ENCODE peak calls at places on chromosomes 4 and X, in seven cellular contexts. M is SK-N-SH, R is heart right ventricle, A is astrocyte of the spinal cord, X is nephron progenitor cell, E is IMR-90, I is fibroblast of mammary gland. O is an unnamed sample.

GRCh38 chr4:90027565-90027964 is 99.6 kb upstream of the CCSER1 start:
- DNase-seq in A (no peak), R (no peak), M (no peak), I (no peak), X (no peak), E (no peak), O (no peak)

GRCh38 chr4:159069922-159070321 is 33.0 kb upstream of the RAPGEF2 start:
- DNase-seq in M (no peak), E (peak), R (no peak), I (peak), X (no peak), A (peak), O (no peak)

GRCh38 chrX:46433892-46434291 is 111.3 kb downstream of the ZNF674 start:
- DNase-seq in E (peak), I (peak), M (no peak), R (no peak), X (no peak), A (no peak), O (no peak)

GRCh38 chrX:133921764-133922389 is 63.5 kb downstream of the GPC3 start:
- DNase-seq in M (peak), I (peak), A (no peak), R (peak), E (peak), X (peak), O (peak)

GRCh38 chrX:45852884-45853283 is 652.2 kb upstream of the DIPK2B start:
- DNase-seq in R (no peak), X (no peak), M (no peak), A (no peak), E (no peak), I (peak), O (no peak)

GRCh38 chrX:12891167-12891566 is 15.3 kb upstream of the TLR8 start:
- DNase-seq in E (no peak), M (no peak), X (no peak), R (no peak), I (no peak), A (no peak), O (no peak)

GRCh38 chr4:184293552-184293951 is 75.9 kb upstream of the ENPP6 start:
- DNase-seq in I (no peak), E (no peak), M (no peak), A (no peak), X (no peak), R (no peak), O (peak)

GRCh38 chrX:7927259-7928167 is at the start of gene PNPLA4:
- DNase-seq in I (peak), E (peak), X (peak), M (peak), R (peak), A (peak), O (peak)

GRCh38 chrX:111634823-111635410 is 46.1 kb upstream of the ALG13 start:
- DNase-seq in E (no peak), I (no peak), R (no peak), A (no peak), X (no peak), M (no peak), O (no peak)

GRCh38 chr4:89334311-89334710 is 26.7 kb upstream of the GPRIN3 start:
- DNase-seq in X (no peak), R (no peak), E (no peak), I (no peak), M (no peak), A (no peak), O (no peak)

GRCh38 chrX:151176351-151176750 is at the start of gene GPR50:
- DNase-seq in I (no peak), A (no peak), M (no peak), R (no peak), E (no peak), X (peak), O (no peak)

GRCh38 chrX:108134724-108135123 is 43.1 kb downstream of the ATG4A start:
- DNase-seq in M (no peak), E (no peak), R (no peak), A (no peak), X (no peak), I (no peak), O (no peak)

GRCh38 chr4:647481-647880 is 22.1 kb downstream of the PDE6B start:
- DNase-seq in X (no peak), A (no peak), M (no peak), E (no peak), I (no peak), R (no peak), O (no peak)

GRCh38 chrX:108736509-108737479 is at the start of gene IRS4:
- DNase-seq in X (peak), M (peak), I (peak), R (no peak), E (no peak), A (no peak), O (peak)

GRCh38 chr4:159296061-159296460 is 193.2 kb downstream of the RAPGEF2 start:
- DNase-seq in A (peak), R (no peak), M (no peak), I (peak), E (peak), X (no peak), O (no peak)

GRCh38 chr4:57492479-57492878 is 382.3 kb upstream of the IGFBP7 start:
- DNase-seq in M (no peak), X (no peak), I (no peak), R (no peak), A (no peak), E (no peak), O (no peak)

GRCh38 chrX:16671005-16671404 is 21.0 kb downstream of the S100G start:
- DNase-seq in E (peak), X (peak), R (no peak), A (peak), M (peak), I (peak), O (peak)

GRCh38 chr4:24169956-24170355 is 280.1 kb upstream of the PPARGC1A start:
- DNase-seq in M (no peak), E (no peak), R (no peak), A (no peak), X (no peak), I (no peak), O (no peak)

GRCh38 chr4:7747062-7747385 is 192.6 kb downstream of the AFAP1 start:
- DNase-seq in M (no peak), X (no peak), I (no peak), E (no peak), A (no peak), R (peak), O (no peak)

GRCh38 chr4:173797296-173797695 is 267.3 kb upstream of the HAND2 start:
- DNase-seq in M (no peak), I (no peak), E (peak), X (no peak), A (no peak), R (no peak), O (no peak)

GRCh38 chr4:23881052-23881501 is 8.8 kb downstream of the PPARGC1A start:
- DNase-seq in R (no peak), A (no peak), X (no peak), M (no peak), I (no peak), E (no peak), O (no peak)

GRCh38 chrX:150365051-150365952 is 2.2 kb downstream of the MAMLD1 start:
- DNase-seq in R (peak), I (peak), X (peak), A (peak), M (peak), E (peak), O (peak)

GRCh38 chr4:48896845-48897244 is 9.7 kb downstream of the OCIAD2 start:
- DNase-seq in E (no peak), A (no peak), R (no peak), X (no peak), I (no peak), M (no peak), O (no peak)

GRCh38 chr4:118313098-118313497 is 39.7 kb downstream of the PRSS12 start:
- DNase-seq in R (no peak), M (no peak), A (no peak), X (peak), I (no peak), E (peak), O (no peak)

GRCh38 chrX:110026099-110026844 is 23.4 kb downstream of the TMEM164 start:
- DNase-seq in E (no peak), A (peak), M (no peak), I (peak), R (no peak), X (no peak), O (peak)

GRCh38 chrX:54076903-54077302 is 32.6 kb upstream of the PHF8 start:
- DNase-seq in A (peak), M (no peak), R (no peak), E (peak), I (peak), X (no peak), O (no peak)

GRCh38 chrX:153065389-153065788 is 6.9 kb upstream of the PNMA6A start:
- DNase-seq in A (no peak), X (no peak), I (no peak), E (no peak), M (no peak), R (no peak), O (no peak)

GRCh38 chrX:46917634-46918033 is 5.4 kb downstream of the JADE3 start:
- DNase-seq in I (no peak), M (no peak), R (no peak), X (no peak), E (no peak), A (no peak), O (no peak)

GRCh38 chrX:130034178-130034577 is 51.7 kb downstream of the BCORL1 start:
- DNase-seq in A (no peak), I (no peak), X (no peak), M (no peak), R (no peak), E (no peak), O (no peak)

GRCh38 chrX:155027509-155028066 is 944 bp downstream of the FUNDC2 start:
- DNase-seq in R (no peak), I (peak), E (peak), A (peak), M (no peak), X (no peak), O (no peak)

GRCh38 chr4:165838575-165838974 is 34.5 kb upstream of the TLL1 start:
- DNase-seq in M (no peak), X (no peak), A (no peak), R (no peak), E (no peak), I (no peak), O (no peak)

GRCh38 chrX:110732274-110732673 is 63.3 kb downstream of the CHRDL1 start:
- DNase-seq in E (no peak), M (no peak), A (no peak), I (no peak), R (peak), X (no peak), O (no peak)

GRCh38 chrX:134025986-134026731 is 40.8 kb upstream of the GPC3 start:
- DNase-seq in M (no peak), A (no peak), I (no peak), R (no peak), E (no peak), X (peak), O (no peak)

GRCh38 chr4:73929285-73929684 is 52.5 kb downstream of the PF4 start:
- DNase-seq in X (no peak), I (no peak), R (no peak), M (no peak), A (no peak), E (no peak), O (no peak)

GRCh38 chr4:13432453-13432852 is 51.7 kb downstream of the RAB28 start:
- DNase-seq in M (no peak), I (no peak), E (peak), R (no peak), X (no peak), A (peak), O (no peak)

GRCh38 chr4:13427599-13428325 is 56.4 kb downstream of the RAB28 start:
- DNase-seq in M (no peak), R (no peak), X (no peak), I (no peak), A (no peak), E (peak), O (no peak)

GRCh38 chr4:13436962-13437361 is 47.2 kb downstream of the RAB28 start:
- DNase-seq in R (no peak), A (no peak), I (no peak), X (no peak), E (no peak), M (no peak), O (no peak)

GRCh38 chr4:13430834-13431568 is 53.1 kb downstream of the RAB28 start:
- DNase-seq in I (no peak), X (no peak), R (no peak), M (no peak), A (no peak), E (no peak), O (no peak)
- TF ChIP-seq CTCF in I (peak), X (no peak), R (no peak), M (peak), A (peak), E (peak), O (peak)

DNA sequence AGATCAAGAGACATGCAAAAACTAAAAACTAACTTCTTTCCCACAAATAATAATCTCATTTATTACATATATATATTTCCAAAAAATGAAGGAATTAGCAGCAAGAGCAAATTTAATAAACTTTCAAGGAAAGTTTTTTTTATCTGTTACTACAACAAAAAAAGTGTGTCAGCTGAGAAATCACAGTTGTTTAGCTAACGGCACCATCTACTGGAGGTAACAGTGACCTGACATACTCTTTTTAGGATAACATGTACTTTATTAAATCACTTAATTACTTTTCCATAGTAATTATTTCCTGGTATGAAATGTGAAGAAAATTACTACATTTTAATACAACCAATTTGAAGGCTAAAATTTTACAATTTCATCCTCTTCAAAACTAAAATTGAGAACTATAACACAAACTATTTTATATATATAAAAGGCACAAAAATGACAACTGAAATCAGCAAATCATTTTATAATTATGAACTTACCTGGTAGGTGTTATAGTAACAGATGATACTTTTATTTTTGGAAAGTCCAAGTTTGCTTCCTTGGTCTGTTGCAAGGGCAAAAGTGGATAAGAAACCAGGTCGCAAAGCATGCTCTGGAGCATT is 9.1 kb downstream of the LAMTOR3 start:
- DNase-seq in A (peak), M (peak), R (no peak), I (peak), E (peak), X (no peak), O (peak)
- TF ChIP-seq CTCF in A (peak), M (peak), R (peak), I (peak), E (peak), X (peak), O (no peak)

GRCh38 chrX:56281789-56282188 is 49.6 kb downstream of the KLF8 start:
- DNase-seq in R (no peak), A (peak), M (peak), E (peak), X (no peak), I (peak), O (peak)
- TF ChIP-seq CTCF in R (peak), A (no peak), M (peak), E (peak), X (no peak), I (peak), O (no peak)

DNA sequence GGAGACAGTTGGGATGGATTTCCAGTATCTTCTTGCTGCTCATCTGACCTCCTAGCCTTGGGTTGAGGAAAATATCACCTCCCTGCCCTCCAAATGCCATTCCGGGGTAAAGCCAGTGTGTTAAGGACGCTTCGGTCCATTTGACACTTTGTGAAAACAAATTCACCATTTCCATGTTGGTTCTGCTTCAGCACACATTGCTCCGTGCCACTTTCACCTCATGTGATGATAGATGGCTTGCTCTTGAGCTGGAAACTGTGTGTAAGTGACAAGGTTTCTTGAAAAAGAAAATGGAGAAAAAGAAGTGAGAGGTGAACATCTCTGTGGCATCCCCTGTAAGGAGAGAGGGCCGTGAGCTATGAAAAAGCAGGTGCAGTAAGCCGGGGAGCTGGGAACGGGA is 256.1 kb upstream of the PGRMC2 start:
- DNase-seq in A (no peak), E (no peak), X (no peak), R (no peak), I (no peak), M (no peak), O (no peak)
- TF ChIP-seq CTCF in A (no peak), E (no peak), X (no peak), R (no peak), I (no peak), M (no peak), O (no peak)

GRCh38 chr4:111775908-111776307 is 369.3 kb upstream of the FAM241A start:
- DNase-seq in M (no peak), X (no peak), R (no peak), E (no peak), A (no peak), I (peak), O (no peak)

GRCh38 chr4:111776546-111776945 is 368.7 kb upstream of the FAM241A start:
- DNase-seq in A (peak), X (no peak), E (no peak), M (no peak), R (no peak), I (peak), O (no peak)

GRCh38 chr4:111780965-111781364 is 364.3 kb upstream of the FAM241A start:
- DNase-seq in R (no peak), M (no peak), E (no peak), X (no peak), A (no peak), I (no peak), O (no peak)

GRCh38 chr4:111781611-111782010 is 363.6 kb upstream of the FAM241A start:
- DNase-seq in I (no peak), X (no peak), M (no peak), R (no peak), A (no peak), E (no peak), O (no peak)

DNA sequence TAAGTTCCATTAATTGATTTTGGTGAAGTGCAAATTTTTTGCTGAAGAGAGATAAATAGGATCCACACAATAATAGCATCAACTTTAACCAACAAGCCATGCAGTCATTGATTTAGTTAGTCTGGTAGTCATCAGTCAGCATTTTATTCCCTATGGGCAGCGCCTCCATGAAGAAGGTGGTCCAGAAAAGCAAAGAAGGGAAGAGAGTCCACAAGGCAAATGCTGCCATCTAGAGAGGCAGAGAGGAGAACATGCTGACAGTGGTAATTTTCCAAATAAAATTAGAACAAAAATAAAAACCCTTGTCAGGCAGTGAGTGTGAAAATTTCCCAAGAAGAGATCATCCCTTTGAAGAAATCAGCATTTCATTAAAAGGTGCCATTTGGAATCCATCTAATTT is 366.7 kb upstream of the FAM241A start:
- DNase-seq in X (no peak), M (no peak), E (no peak), A (no peak), R (no peak), I (peak), O (no peak)
- TF ChIP-seq CTCF in X (no peak), M (no peak), E (no peak), A (peak), R (no peak), I (peak), O (no peak)

GRCh38 chrX:40581333-40581910 is 652 bp downstream of the ATP6AP2 start:
- DNase-seq in M (no peak), E (peak), I (peak), A (peak), X (no peak), R (no peak), O (no peak)
- TF ChIP-seq CTCF in M (no peak), E (no peak), I (no peak), A (no peak), X (no peak), R (no peak), O (no peak)

GRCh38 chr4:133151301-133151680 is 2.2 kb downstream of the PCDH10 start:
- DNase-seq in I (no peak), M (no peak), R (no peak), E (no peak), A (peak), X (peak), O (no peak)

GRCh38 chr4:133152330-133152791 is 3.3 kb downstream of the PCDH10 start:
- DNase-seq in X (peak), I (no peak), R (no peak), A (peak), E (no peak), M (no peak), O (no peak)

GRCh38 chr4:133152801-133153526 is 3.9 kb downstream of the PCDH10 start:
- DNase-seq in E (no peak), R (no peak), A (peak), M (no peak), I (no peak), X (no peak), O (no peak)

GRCh38 chr4:133150643-133151300 is 1.7 kb downstream of the PCDH10 start:
- DNase-seq in X (peak), E (no peak), A (peak), I (no peak), R (no peak), M (peak), O (no peak)

DNA sequence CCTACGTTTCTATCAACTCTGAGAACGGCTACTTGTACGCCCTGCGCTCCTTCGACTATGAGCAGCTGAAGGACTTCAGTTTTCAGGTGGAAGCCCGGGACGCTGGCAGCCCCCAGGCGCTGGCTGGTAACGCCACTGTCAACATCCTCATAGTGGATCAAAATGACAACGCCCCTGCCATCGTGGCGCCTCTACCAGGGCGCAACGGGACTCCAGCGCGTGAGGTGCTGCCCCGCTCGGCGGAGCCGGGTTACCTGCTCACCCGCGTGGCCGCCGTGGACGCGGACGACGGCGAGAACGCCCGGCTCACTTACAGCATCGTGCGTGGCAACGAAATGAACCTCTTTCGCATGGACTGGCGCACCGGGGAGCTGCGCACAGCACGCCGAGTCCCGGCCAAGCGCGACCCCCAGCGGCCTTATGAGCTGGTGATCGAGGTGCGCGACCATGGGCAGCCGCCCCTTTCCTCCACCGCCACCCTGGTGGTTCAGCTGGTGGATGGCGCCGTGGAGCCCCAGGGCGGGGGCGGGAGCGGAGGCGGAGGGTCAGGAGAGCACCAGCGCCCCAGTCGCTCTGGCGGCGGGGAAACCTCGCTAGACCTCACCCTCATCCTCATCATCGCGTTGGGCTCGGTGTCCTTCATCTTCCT is 2.7 kb downstream of the PCDH10 start:
- DNase-seq in R (no peak), I (no peak), M (peak), X (peak), E (no peak), A (peak), O (no peak)
- TF ChIP-seq CTCF in R (no peak), I (no peak), M (no peak), X (peak), E (peak), A (peak), O (no peak)

GRCh38 chr4:151917145-151917775 is 156.5 kb upstream of the GATB start:
- DNase-seq in I (peak), X (no peak), A (peak), R (no peak), M (no peak), E (no peak), O (no peak)
- TF ChIP-seq CTCF in I (no peak), X (no peak), A (no peak), R (no peak), M (no peak), E (no peak), O (no peak)